ENCODE peak calls at places on chromosome 11, in ten cellular contexts. K is spleen, R is adrenal gland, D is heart left ventricle, M is GM23338, A is cardiac muscle cell, T is SK-N-SH, C is left ventricle myocardium inferior, H is ovary, Y is body of pancreas. P is an unnamed sample. For H3K4me1, the result is how much of the 10 kb centered on the place peaks cover.

GRCh38 chr11:59534676-59535075 is 23.3 kb downstream of the OR4D9 start:
- DNase-seq in K (no peak), R (no peak), D (no peak), M (no peak), A (no peak), T (no peak), C (no peak), H (no peak), Y (no peak), P (no peak)

GRCh38 chr11:103332409-103332808 is 223.2 kb downstream of the DYNC2H1 start:
- DNase-seq in K (no peak), R (no peak), D (no peak), M (no peak), A (no peak), T (no peak), C (no peak), H (no peak), Y (no peak), P (no peak)

GRCh38 chr11:9990221-9990973 is 303.6 kb downstream of the SBF2 start:
- DNase-seq in K (no peak), R (no peak), D (no peak), M (peak), A (peak), T (no peak), C (no peak), H (no peak), Y (no peak), P (no peak)

GRCh38 chr11:15118431-15118830 is 3.7 kb downstream of the INSC start:
- DNase-seq in K (no peak), R (no peak), D (no peak), M (no peak), A (no peak), T (no peak), C (no peak), H (no peak), Y (no peak), P (no peak)

GRCh38 chr11:75265851-75266531 is 25.4 kb downstream of the TPBGL start:
- DNase-seq in K (peak), R (no peak), D (peak), M (no peak), A (peak), T (peak), C (no peak), H (peak), Y (no peak), P (no peak)

GRCh38 chr11:94851864-94852581 is 83.9 kb downstream of the AMOTL1 start:
- DNase-seq in K (no peak), R (no peak), D (no peak), M (no peak), A (no peak), T (no peak), C (no peak), H (no peak), Y (no peak), P (no peak)

GRCh38 chr11:125404811-125405481 is 91.1 kb downstream of the FEZ1 start:
- DNase-seq in K (peak), R (peak), D (peak), M (peak), A (peak), T (peak), C (peak), H (peak), Y (peak), P (peak)

GRCh38 chr11:31246451-31247165 is 122.9 kb downstream of the DCDC1 start:
- DNase-seq in K (no peak), R (no peak), D (no peak), M (no peak), A (peak), T (no peak), C (no peak), H (no peak), Y (peak), P (no peak)

GRCh38 chr11:79119491-79120284 is 321.1 kb downstream of the TENM4 start:
- DNase-seq in K (no peak), R (no peak), D (no peak), M (no peak), A (peak), T (peak), C (no peak), H (no peak), Y (no peak), P (no peak)

GRCh38 chr11:121523581-121524232 is 70.9 kb upstream of the SORL1-AS1 start:
- DNase-seq in K (no peak), R (no peak), D (no peak), M (no peak), A (no peak), T (no peak), C (no peak), H (no peak), Y (no peak), P (no peak)

GRCh38 chr11:28760676-28761390 is 652.6 kb downstream of the METTL15 start:
- DNase-seq in K (no peak), R (no peak), D (no peak), M (no peak), A (no peak), T (no peak), C (no peak), H (no peak), Y (no peak), P (no peak)

GRCh38 chr11:117831661-117832415 is 7.3 kb upstream of the FXYD2 start:
- DNase-seq in K (peak), R (no peak), D (no peak), M (no peak), A (no peak), T (no peak), C (no peak), H (peak), Y (no peak), P (no peak)

GRCh38 chr11:56916609-56917008 is 72.1 kb upstream of the OR5AK2 start:
- DNase-seq in K (no peak), R (no peak), D (no peak), M (no peak), A (no peak), T (no peak), C (no peak), H (no peak), Y (no peak), P (no peak)

GRCh38 chr11:105719073-105719846 is 109.4 kb downstream of the GRIA4 start:
- DNase-seq in K (no peak), R (no peak), D (no peak), M (no peak), A (peak), T (no peak), C (no peak), H (no peak), Y (no peak), P (no peak)

GRCh38 chr11:36356201-36356600 is 60.1 kb downstream of the PRR5L start:
- DNase-seq in K (no peak), R (no peak), D (no peak), M (no peak), A (peak), T (no peak), C (no peak), H (no peak), Y (no peak), P (peak)

DNA sequence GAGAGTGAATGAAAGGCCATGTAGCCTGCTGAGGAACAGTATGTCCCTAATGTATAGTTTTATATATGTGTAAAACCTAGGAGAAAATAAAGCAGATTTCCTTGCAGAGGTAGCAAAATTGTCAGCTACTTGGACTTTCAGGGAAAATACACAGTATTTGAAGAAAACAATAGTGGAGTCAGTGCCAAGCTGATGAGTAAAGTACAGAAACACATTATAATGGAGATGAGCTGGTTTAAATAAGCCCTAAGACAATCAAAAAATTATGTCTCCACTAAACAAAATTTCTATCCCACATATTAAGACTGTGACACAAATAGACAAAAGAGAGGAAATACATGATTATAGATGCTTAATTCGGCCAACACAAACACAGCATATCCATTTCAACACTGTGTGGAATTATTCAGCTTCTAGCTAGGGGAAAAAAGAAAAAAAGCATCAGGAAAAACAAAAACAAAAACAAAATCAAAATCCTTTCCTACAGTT is 76.0 kb downstream of the MAML2 start:
- DNase-seq in K (no peak), R (no peak), D (no peak), M (no peak), A (no peak), T (no peak), C (no peak), H (no peak), Y (no peak), P (no peak)
- H3K27ac ChIP-seq in K (peak), R (peak), D (peak), M (no peak), A (no peak), T (peak), C (peak), H (no peak), Y (peak), P (peak)

GRCh38 chr11:114088216-114088615 is 28.7 kb downstream of the ZBTB16 start:
- DNase-seq in K (no peak), R (no peak), D (no peak), M (no peak), A (no peak), T (no peak), C (no peak), H (no peak), Y (no peak), P (no peak)

GRCh38 chr11:114085965-114086364 is 26.5 kb downstream of the ZBTB16 start:
- DNase-seq in K (no peak), R (no peak), D (no peak), M (no peak), A (no peak), T (no peak), C (no peak), H (no peak), Y (peak), P (peak)

GRCh38 chr11:114086394-114086793 is 26.9 kb downstream of the ZBTB16 start:
- DNase-seq in K (no peak), R (no peak), D (no peak), M (no peak), A (no peak), T (no peak), C (no peak), H (no peak), Y (no peak), P (no peak)

GRCh38 chr11:114088836-114089235 is 29.3 kb downstream of the ZBTB16 start:
- DNase-seq in K (no peak), R (no peak), D (no peak), M (no peak), A (no peak), T (no peak), C (no peak), H (no peak), Y (no peak), P (no peak)

DNA sequence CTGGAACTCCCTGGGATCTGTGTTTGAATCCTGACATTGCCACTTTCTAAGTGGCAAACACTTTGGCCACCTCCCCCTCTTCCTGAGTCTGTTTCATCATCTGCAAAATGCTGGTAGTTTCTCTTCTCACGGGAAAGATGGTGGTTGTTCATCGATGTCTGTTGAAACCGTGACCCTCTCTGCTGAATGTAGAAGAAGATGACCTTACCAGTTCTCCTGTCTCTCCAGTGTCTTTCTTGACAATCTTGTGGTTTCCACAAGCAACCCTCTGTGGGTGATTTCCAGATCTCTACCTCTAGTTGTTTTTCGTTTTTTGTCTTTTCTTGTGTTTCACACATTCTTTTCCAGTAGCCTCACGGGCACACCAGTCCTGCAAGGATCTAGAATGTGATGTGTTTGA is 27.5 kb downstream of the ZBTB16 start:
- DNase-seq in K (no peak), R (no peak), D (no peak), M (no peak), A (no peak), T (no peak), C (no peak), H (no peak), Y (no peak), P (no peak)
- H3K4me1 ChIP-seq in K (half or more), R (half or more), D (half or more), M (under half), A (under half), T (under half), C (half or more), H (under half), Y (half or more), P (under half)

GRCh38 chr11:811446-812245 is 1.9 kb downstream of the RPLP2 start:
- DNase-seq in K (no peak), R (no peak), D (no peak), M (no peak), A (no peak), T (no peak), C (no peak), H (no peak), Y (no peak), P (no peak)
- TF ChIP-seq CTCF in K (no peak), R (no peak), D (no peak), M (peak), A (peak), T (peak), C (no peak), H (no peak), Y (no peak), P (no peak)

DNA sequence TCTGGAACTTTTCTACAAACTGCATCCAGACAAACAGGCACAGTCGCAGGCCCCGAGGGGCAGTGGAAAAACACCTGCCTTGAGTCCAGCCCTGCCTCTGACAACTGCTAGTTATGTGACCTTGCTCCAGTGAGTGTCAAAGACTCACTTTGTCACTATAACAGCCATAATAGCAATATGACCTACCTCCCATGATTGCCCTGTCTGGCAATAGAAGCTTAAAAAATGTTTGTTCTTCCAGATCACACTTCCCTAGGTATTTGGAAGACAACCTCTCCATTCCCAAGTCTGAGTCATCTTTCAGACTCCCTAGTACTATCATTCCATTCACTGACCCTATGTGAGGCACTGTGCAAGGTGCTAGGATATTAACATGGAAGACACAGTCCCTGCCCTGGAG is 74.5 kb downstream of the RPL27A start:
- DNase-seq in K (no peak), R (peak), D (no peak), M (no peak), A (no peak), T (no peak), C (no peak), H (no peak), Y (no peak), P (no peak)
- H3K27ac ChIP-seq in K (peak), R (peak), D (peak), M (no peak), A (peak), T (peak), C (peak), H (no peak), Y (peak), P (peak)

GRCh38 chr11:65433657-65434056 is 11.1 kb downstream of the NEAT1 start:
- DNase-seq in K (no peak), R (peak), D (no peak), M (no peak), A (no peak), T (no peak), C (no peak), H (no peak), Y (no peak), P (no peak)
- H3K4me1 ChIP-seq in K (half or more), R (under half), D (half or more), M (under half), A (under half), T (under half), C (half or more), H (under half), Y (half or more), P (under half)

DNA sequence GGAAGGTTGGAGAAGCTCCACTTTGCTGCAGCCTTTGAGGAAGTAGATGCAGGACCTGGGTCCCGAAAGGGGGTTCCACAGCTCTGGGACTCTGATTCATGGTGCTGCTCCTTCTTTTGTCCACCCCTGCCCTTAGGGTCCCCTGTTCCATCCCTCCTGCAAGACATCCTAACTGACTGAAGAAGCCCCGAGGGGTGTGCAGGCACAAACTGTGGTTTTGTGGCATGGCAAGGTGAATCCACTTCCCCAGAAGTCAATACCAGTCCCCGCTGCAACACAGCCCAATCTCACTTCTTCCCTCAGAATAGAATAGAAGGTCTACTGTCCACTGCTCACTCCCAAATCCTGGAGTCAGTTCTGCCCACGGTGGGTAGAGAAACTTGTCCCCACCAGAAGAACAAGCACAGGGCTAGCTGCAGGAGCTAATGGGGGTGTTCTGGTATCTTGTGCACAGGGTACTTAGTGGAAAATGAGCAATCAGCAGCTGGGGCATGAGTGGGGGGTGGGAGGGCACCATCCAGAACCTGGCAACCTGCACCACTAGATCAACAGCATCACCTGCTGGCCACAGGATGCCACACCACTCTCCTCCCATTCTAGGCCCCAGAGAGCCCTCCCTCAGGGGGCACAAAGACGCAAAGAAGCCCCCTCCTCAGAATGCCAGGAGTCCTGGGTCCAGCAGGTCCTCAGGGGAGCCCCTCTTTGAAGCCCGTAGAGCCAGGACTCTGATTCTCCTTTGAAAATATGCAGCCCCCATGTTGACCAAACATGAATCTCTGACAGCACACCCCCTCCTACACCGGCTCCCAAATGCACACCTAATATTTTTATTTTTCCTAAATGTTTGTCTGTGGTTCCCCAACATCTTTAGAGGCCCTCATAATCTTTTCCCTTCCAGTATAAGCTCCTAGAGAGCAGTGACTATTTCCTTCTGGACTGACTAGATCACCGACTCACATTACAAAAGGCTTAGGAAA is 14.1 kb downstream of the SPATA19 start:
- DNase-seq in K (no peak), R (no peak), D (no peak), M (peak), A (no peak), T (peak), C (no peak), H (no peak), Y (no peak), P (no peak)
- TF ChIP-seq CTCF in K (peak), R (no peak), D (no peak), M (peak), A (peak), T (no peak), C (peak), H (no peak), Y (no peak), P (no peak)

DNA sequence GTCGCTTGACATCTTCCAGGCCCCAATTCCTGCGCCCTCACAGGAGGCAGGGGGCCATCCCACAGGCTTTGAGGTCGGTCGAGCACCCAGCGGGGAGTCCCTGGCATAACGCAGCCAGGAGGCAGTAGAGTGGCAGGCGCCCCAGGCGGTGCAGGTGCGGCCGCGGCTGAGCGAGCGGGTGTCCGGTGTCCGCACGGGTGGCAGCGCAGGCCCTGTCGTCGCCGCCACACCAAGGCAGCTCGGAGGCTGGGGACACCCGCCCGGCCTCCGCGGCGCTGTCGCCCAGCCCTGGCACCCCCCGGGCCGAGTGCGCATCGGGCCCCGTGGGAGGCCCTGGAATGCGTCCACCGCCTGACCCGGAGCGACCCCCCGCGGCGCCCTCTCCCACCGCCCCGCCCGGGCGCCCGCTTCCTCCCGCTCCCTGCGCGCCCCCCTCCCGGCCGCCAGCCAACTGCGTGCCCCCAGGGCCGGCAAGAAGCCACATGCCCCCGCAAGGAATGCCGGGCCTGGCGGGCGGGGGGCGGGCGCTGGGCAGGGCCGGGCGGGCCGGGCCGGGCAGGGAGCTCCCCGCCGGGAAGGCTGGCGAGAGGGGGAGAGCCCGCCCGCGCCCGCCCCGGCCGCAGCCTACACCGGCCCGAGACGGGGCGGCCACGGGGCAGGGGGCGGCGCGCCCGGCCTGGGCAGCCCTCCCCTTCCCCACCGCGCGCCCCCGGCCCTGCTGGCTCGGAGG is 33.9 kb downstream of the PRDM11 start:
- DNase-seq in K (peak), R (peak), D (peak), M (peak), A (peak), T (peak), C (peak), H (peak), Y (peak), P (peak)
- H3K27ac ChIP-seq in K (peak), R (peak), D (peak), M (no peak), A (peak), T (peak), C (peak), H (peak), Y (peak), P (no peak)